ENCODE peak calls at places on chromosomes 13 and 19, in nine cellular contexts. One of them, this sample, is unnamed.

GRCh38 chr19:39607021-39607420 is 4.7 kb downstream of the LGALS13 start:
- DNase-seq in RPMI7951: no peak
- DNase-seq in amygdala: no peak
- DNase-seq in mesendoderm: no peak
- DNase-seq in HS-5: no peak
- DNase-seq in WTC11: no peak
- DNase-seq in Peyer's patch: no peak
- DNase-seq in endothelial cell: no peak
- DNase-seq in GOT3: no peak
- DNase-seq in this sample: no peak

GRCh38 chr13:59519776-59520175 is 644.0 kb downstream of the DIAPH3 start:
- DNase-seq in GOT3: no peak
- DNase-seq in HS-5: no peak
- DNase-seq in WTC11: no peak
- DNase-seq in RPMI7951: no peak
- DNase-seq in Peyer's patch: no peak
- DNase-seq in mesendoderm: no peak
- DNase-seq in amygdala: no peak
- DNase-seq in endothelial cell: no peak
- DNase-seq in this sample: no peak

GRCh38 chr13:113243847-113244246 is 34.4 kb downstream of the CUL4A start:
- DNase-seq in RPMI7951: no peak
- DNase-seq in amygdala: no peak
- DNase-seq in mesendoderm: no peak
- DNase-seq in Peyer's patch: no peak
- DNase-seq in HS-5: no peak
- DNase-seq in endothelial cell: no peak
- DNase-seq in WTC11: no peak
- DNase-seq in GOT3: no peak
- DNase-seq in this sample: no peak

GRCh38 chr19:13861714-13862531 is 15.0 kb upstream of the NANOS3 start:
- DNase-seq in GOT3: peak; percentile 81
- DNase-seq in endothelial cell: peak; percentile 98
- DNase-seq in WTC11: peak; percentile 95
- DNase-seq in amygdala: peak; percentile 86
- DNase-seq in HS-5: peak; percentile 82
- DNase-seq in Peyer's patch: peak; percentile 97
- DNase-seq in RPMI7951: peak; percentile 97
- DNase-seq in mesendoderm: peak; percentile 93
- DNase-seq in this sample: peak; percentile 98

GRCh38 chr13:72839831-72840426 is 58.0 kb downstream of the PIBF1 start:
- DNase-seq in amygdala: no peak
- DNase-seq in endothelial cell: peak; percentile 51
- DNase-seq in mesendoderm: peak; percentile 76
- DNase-seq in WTC11: peak; percentile 61
- DNase-seq in HS-5: no peak
- DNase-seq in RPMI7951: peak; percentile 26
- DNase-seq in Peyer's patch: peak; percentile 84
- DNase-seq in GOT3: no peak
- DNase-seq in this sample: peak; percentile 81

GRCh38 chr19:48635263-48635965 is 1.8 kb downstream of the DBP start:
- DNase-seq in Peyer's patch: peak; percentile 83
- DNase-seq in GOT3: no peak
- DNase-seq in HS-5: no peak
- DNase-seq in WTC11: peak; percentile 73
- DNase-seq in RPMI7951: peak; percentile 44
- DNase-seq in mesendoderm: no peak
- DNase-seq in amygdala: no peak
- DNase-seq in endothelial cell: peak; percentile 67
- DNase-seq in this sample: peak; percentile 90

GRCh38 chr13:43153436-43154082 is 130.2 kb downstream of the DNAJC15 start:
- DNase-seq in HS-5: peak; percentile 8
- DNase-seq in GOT3: no peak
- DNase-seq in amygdala: no peak
- DNase-seq in RPMI7951: peak; percentile 95
- DNase-seq in endothelial cell: no peak
- DNase-seq in Peyer's patch: no peak
- DNase-seq in mesendoderm: peak; percentile 91
- DNase-seq in WTC11: no peak
- DNase-seq in this sample: no peak

GRCh38 chr13:76745246-76746200 is 140.7 kb downstream of the KCTD12 start:
- DNase-seq in mesendoderm: no peak
- DNase-seq in HS-5: no peak
- DNase-seq in RPMI7951: no peak
- DNase-seq in GOT3: no peak
- DNase-seq in amygdala: no peak
- DNase-seq in Peyer's patch: no peak
- DNase-seq in endothelial cell: no peak
- DNase-seq in WTC11: no peak
- DNase-seq in this sample: no peak

GRCh38 chr13:60169239-60170031 is 5.7 kb upstream of the DIAPH3 start:
- DNase-seq in Peyer's patch: no peak
- DNase-seq in amygdala: no peak
- DNase-seq in mesendoderm: peak; percentile 57
- DNase-seq in RPMI7951: no peak
- DNase-seq in HS-5: no peak
- DNase-seq in GOT3: no peak
- DNase-seq in WTC11: no peak
- DNase-seq in endothelial cell: no peak
- DNase-seq in this sample: no peak

GRCh38 chr13:97000295-97000925 is 6.1 kb upstream of the OXGR1 start:
- DNase-seq in amygdala: no peak
- DNase-seq in Peyer's patch: no peak
- DNase-seq in mesendoderm: no peak
- DNase-seq in WTC11: no peak
- DNase-seq in GOT3: no peak
- DNase-seq in endothelial cell: no peak
- DNase-seq in HS-5: no peak
- DNase-seq in RPMI7951: peak; percentile 66
- DNase-seq in this sample: no peak

GRCh38 chr13:31756346-31756745 is 17.0 kb downstream of the RXFP2 start:
- DNase-seq in amygdala: no peak
- DNase-seq in GOT3: peak; percentile 51
- DNase-seq in endothelial cell: no peak
- DNase-seq in RPMI7951: peak; percentile 97
- DNase-seq in WTC11: no peak
- DNase-seq in Peyer's patch: no peak
- DNase-seq in mesendoderm: no peak
- DNase-seq in HS-5: no peak
- DNase-seq in this sample: no peak